ENCODE peak calls at places on chromosome 1, in eight cellular contexts. K is RWPE2; Z is GM04503; U is AG08395; R is NCI-H2029; Y is GDM1; O is activated CD4-positive, alpha-beta T cell treated with anti-CD3 and anti-CD28 coated beads, Interleukin-2, amount 10 ng/mL, durations not matched to agents 7 days and 5 days; W is central memory CD4-positive, alpha-beta T cell. M is an unnamed sample.

GRCh38 chr1:155978973-155979429 is 654 bp upstream of the ARHGEF2 start:
- DNase-seq in K (no peak), Z (no peak), U (no peak), R (no peak), Y (no peak), O (no peak), W (peak), M (peak)

GRCh38 chr1:62218603-62219002 is 24.0 kb downstream of the L1TD1 start:
- DNase-seq in K (no peak), Z (no peak), U (no peak), R (no peak), Y (no peak), O (no peak), W (no peak), M (no peak)

GRCh38 chr1:30759718-30760281 is 2.2 kb upstream of the LAPTM5 start:
- DNase-seq in K (no peak), Z (no peak), U (no peak), R (no peak), Y (no peak), O (peak), W (peak), M (no peak)

GRCh38 chr1:162391790-162392563 is 10.4 kb downstream of the C1orf226 start:
- DNase-seq in K (no peak), Z (no peak), U (peak), R (peak), Y (no peak), O (peak), W (no peak), M (no peak)

GRCh38 chr1:76218888-76219588 is 144.5 kb downstream of the ST6GALNAC3 start:
- DNase-seq in K (no peak), Z (no peak), U (no peak), R (no peak), Y (no peak), O (no peak), W (no peak), M (no peak)

GRCh38 chr1:36536727-36537126 is 54.0 kb upstream of the CSF3R start:
- DNase-seq in K (no peak), Z (no peak), U (no peak), R (no peak), Y (no peak), O (no peak), W (no peak), M (no peak)

GRCh38 chr1:236168716-236169429 is 26.5 kb downstream of the GPR137B start:
- DNase-seq in K (no peak), Z (no peak), U (no peak), R (peak), Y (no peak), O (no peak), W (no peak), M (no peak)

GRCh38 chr1:116259665-116260064 is 113.4 kb upstream of the ATP1A1 start:
- DNase-seq in K (no peak), Z (no peak), U (no peak), R (no peak), Y (no peak), O (peak), W (no peak), M (no peak)

GRCh38 chr1:25871086-25871703 is 4.3 kb downstream of the PAQR7 start:
- DNase-seq in K (no peak), Z (no peak), U (no peak), R (no peak), Y (no peak), O (no peak), W (no peak), M (no peak)

GRCh38 chr1:151604291-151604690 is 7.6 kb upstream of the SNX27 start:
- DNase-seq in K (no peak), Z (no peak), U (no peak), R (no peak), Y (no peak), O (no peak), W (no peak), M (no peak)

GRCh38 chr1:214843281-214843680 is 239.3 kb upstream of the KCNK2 start:
- DNase-seq in K (no peak), Z (no peak), U (no peak), R (no peak), Y (no peak), O (no peak), W (no peak), M (no peak)

GRCh38 chr1:100322436-100323211 is 29.7 kb upstream of the CDC14A start:
- DNase-seq in K (no peak), Z (peak), U (peak), R (no peak), Y (no peak), O (no peak), W (no peak), M (no peak)

GRCh38 chr1:172948457-172948856 is 102.3 kb downstream of the TNFSF18 start:
- DNase-seq in K (no peak), Z (no peak), U (peak), R (no peak), Y (no peak), O (no peak), W (no peak), M (no peak)

GRCh38 chr1:102578806-102579205 is 529.5 kb downstream of the COL11A1 start:
- DNase-seq in K (no peak), Z (no peak), U (no peak), R (no peak), Y (no peak), O (no peak), W (no peak), M (no peak)

GRCh38 chr1:204709021-204709420 is 23.5 kb upstream of the LRRN2 start:
- DNase-seq in K (no peak), Z (no peak), U (no peak), R (no peak), Y (no peak), O (no peak), W (no peak), M (no peak)

GRCh38 chr1:51583532-51583931 is 33.4 kb upstream of the OSBPL9 start:
- DNase-seq in K (no peak), Z (no peak), U (peak), R (no peak), Y (no peak), O (no peak), W (no peak), M (no peak)

GRCh38 chr1:15734901-15735300 is 1.2 kb upstream of the SLC25A34 start:
- DNase-seq in K (peak), Z (no peak), U (no peak), R (no peak), Y (no peak), O (no peak), W (no peak), M (no peak)

GRCh38 chr1:32592953-32593352 is 53.7 kb downstream of the ZBTB8A start:
- DNase-seq in K (no peak), Z (peak), U (peak), R (no peak), Y (no peak), O (no peak), W (no peak), M (no peak)

GRCh38 chr1:201176931-201177330 is 13.7 kb upstream of the IGFN1 start:
- DNase-seq in K (no peak), Z (no peak), U (peak), R (no peak), Y (no peak), O (no peak), W (no peak), M (no peak)

GRCh38 chr1:225891229-225891972 is 2.5 kb upstream of the LEFTY1 start:
- DNase-seq in K (no peak), Z (no peak), U (no peak), R (no peak), Y (no peak), O (no peak), W (no peak), M (no peak)

GRCh38 chr1:53305650-53306049 is 22.2 kb downstream of the LRP8 start:
- DNase-seq in K (no peak), Z (no peak), U (no peak), R (peak), Y (no peak), O (no peak), W (no peak), M (no peak)

GRCh38 chr1:2382621-2383361 is 8.6 kb downstream of the MORN1 start:
- DNase-seq in K (peak), Z (no peak), U (peak), R (no peak), Y (no peak), O (peak), W (no peak), M (no peak)

GRCh38 chr1:55235722-55236121 is 20.6 kb upstream of the USP24 start:
- DNase-seq in K (no peak), Z (peak), U (peak), R (no peak), Y (no peak), O (no peak), W (no peak), M (no peak)

GRCh38 chr1:228035844-228036243 is 29.0 kb downstream of the WNT3A start:
- DNase-seq in K (no peak), Z (no peak), U (no peak), R (no peak), Y (no peak), O (no peak), W (no peak), M (no peak)

GRCh38 chr1:225880210-225880584 is 2.0 kb downstream of the TMEM63A start:
- DNase-seq in K (no peak), Z (no peak), U (no peak), R (peak), Y (no peak), O (no peak), W (no peak), M (no peak)

GRCh38 chr1:88529581-88529980 is 154.5 kb upstream of the PKN2 start:
- DNase-seq in K (no peak), Z (no peak), U (no peak), R (no peak), Y (no peak), O (no peak), W (no peak), M (no peak)

GRCh38 chr1:204455063-204455830 is 39.4 kb downstream of the PIK3C2B start:
- DNase-seq in K (no peak), Z (no peak), U (no peak), R (no peak), Y (no peak), O (no peak), W (no peak), M (no peak)

GRCh38 chr1:232704694-232705680 is 75.1 kb upstream of the SIPA1L2 start:
- DNase-seq in K (no peak), Z (peak), U (peak), R (peak), Y (no peak), O (no peak), W (no peak), M (no peak)

GRCh38 chr1:197744979-197745378 is 30.3 kb downstream of the DENND1B start:
- DNase-seq in K (no peak), Z (no peak), U (no peak), R (no peak), Y (no peak), O (no peak), W (no peak), M (no peak)

GRCh38 chr1:3687509-3687908 is 35.2 kb downstream of the TP73 start:
- DNase-seq in K (no peak), Z (no peak), U (no peak), R (no peak), Y (no peak), O (no peak), W (no peak), M (no peak)

GRCh38 chr1:93614550-93615200 is 67.0 kb downstream of the BCAR3 start:
- DNase-seq in K (no peak), Z (no peak), U (peak), R (peak), Y (no peak), O (no peak), W (no peak), M (no peak)

GRCh38 chr1:147539122-147539575 is 2.2 kb upstream of the BCL9 start:
- DNase-seq in K (no peak), Z (peak), U (peak), R (no peak), Y (no peak), O (no peak), W (no peak), M (no peak)